ENCODE peak calls at places on chromosome 9, in five cellular contexts. One of them, this sample, is unnamed.
A peak's percentile ranks its signal among the peaks of the same experiment; 100 is the strongest.

GRCh38 chr9:97271292-97271691 is 36.2 kb upstream of the CCDC180 start:
- DNase-seq in CD4-positive, CD25-positive, alpha-beta regulatory T cell: no peak
- DNase-seq in heart right ventricle: no peak
- DNase-seq in transverse colon: no peak
- DNase-seq in GM12878: no peak
- DNase-seq in this sample: no peak

GRCh38 chr9:6928863-6929262 is 171.1 kb downstream of the KDM4C start:
- DNase-seq in CD4-positive, CD25-positive, alpha-beta regulatory T cell: no peak
- DNase-seq in heart right ventricle: no peak
- DNase-seq in transverse colon: no peak
- DNase-seq in GM12878: no peak
- DNase-seq in this sample: no peak

GRCh38 chr9:136682710-136683109 is 4.5 kb downstream of the AGPAT2 start:
- DNase-seq in CD4-positive, CD25-positive, alpha-beta regulatory T cell: no peak
- DNase-seq in heart right ventricle: no peak
- DNase-seq in transverse colon: no peak
- DNase-seq in GM12878: no peak
- DNase-seq in this sample: no peak

GRCh38 chr9:80449513-80449912 is 877.7 kb downstream of the TLE4 start:
- DNase-seq in CD4-positive, CD25-positive, alpha-beta regulatory T cell: no peak
- DNase-seq in heart right ventricle: no peak
- DNase-seq in transverse colon: no peak
- DNase-seq in GM12878: no peak
- DNase-seq in this sample: no peak

GRCh38 chr9:40914772-40915659 is 213.5 kb downstream of the FOXD4L6 start:
- DNase-seq in CD4-positive, CD25-positive, alpha-beta regulatory T cell: no peak
- DNase-seq in heart right ventricle: no peak
- DNase-seq in transverse colon: no peak
- DNase-seq in GM12878: no peak
- DNase-seq in this sample: no peak

GRCh38 chr9:136357326-136357725 is 6.2 kb downstream of the DNLZ start:
- DNase-seq in CD4-positive, CD25-positive, alpha-beta regulatory T cell: no peak
- DNase-seq in heart right ventricle: no peak
- DNase-seq in transverse colon: no peak
- DNase-seq in GM12878: no peak
- DNase-seq in this sample: no peak

GRCh38 chr9:101050650-101051049 is 22.1 kb downstream of the PLPPR1 start:
- DNase-seq in CD4-positive, CD25-positive, alpha-beta regulatory T cell: no peak
- DNase-seq in heart right ventricle: no peak
- DNase-seq in transverse colon: no peak
- DNase-seq in GM12878: no peak
- DNase-seq in this sample: no peak

GRCh38 chr9:14277202-14277601 is 36.7 kb downstream of the NFIB start:
- DNase-seq in CD4-positive, CD25-positive, alpha-beta regulatory T cell: no peak
- DNase-seq in heart right ventricle: no peak
- DNase-seq in transverse colon: no peak
- DNase-seq in GM12878: no peak
- DNase-seq in this sample: no peak

GRCh38 chr9:21883642-21884041 is 81.2 kb downstream of the MTAP start:
- DNase-seq in CD4-positive, CD25-positive, alpha-beta regulatory T cell: no peak
- DNase-seq in heart right ventricle: no peak
- DNase-seq in transverse colon: no peak
- DNase-seq in GM12878: no peak
- DNase-seq in this sample: no peak

GRCh38 chr9:114454652-114455051 is 50.6 kb downstream of the WHRN start:
- DNase-seq in CD4-positive, CD25-positive, alpha-beta regulatory T cell: no peak
- DNase-seq in heart right ventricle: no peak
- DNase-seq in transverse colon: no peak
- DNase-seq in GM12878: no peak
- DNase-seq in this sample: no peak

GRCh38 chr9:87725356-87725899 is 491 bp upstream of the CTSL start:
- DNase-seq in CD4-positive, CD25-positive, alpha-beta regulatory T cell: no peak
- DNase-seq in heart right ventricle: peak; percentile 34
- DNase-seq in transverse colon: no peak
- DNase-seq in GM12878: no peak
- DNase-seq in this sample: no peak

GRCh38 chr9:76181020-76181641 is 213.1 kb downstream of the RFK start:
- DNase-seq in CD4-positive, CD25-positive, alpha-beta regulatory T cell: no peak
- DNase-seq in heart right ventricle: no peak
- DNase-seq in transverse colon: no peak
- DNase-seq in GM12878: no peak
- DNase-seq in this sample: no peak

GRCh38 chr9:135023389-135023788 is 64.1 kb upstream of the OLFM1 start:
- DNase-seq in CD4-positive, CD25-positive, alpha-beta regulatory T cell: no peak
- DNase-seq in heart right ventricle: no peak
- DNase-seq in transverse colon: no peak
- DNase-seq in GM12878: no peak
- DNase-seq in this sample: no peak

GRCh38 chr9:29958469-29958868 is 2385.2 kb upstream of the C9orf72 start:
- DNase-seq in CD4-positive, CD25-positive, alpha-beta regulatory T cell: no peak
- DNase-seq in heart right ventricle: no peak
- DNase-seq in transverse colon: no peak
- DNase-seq in GM12878: no peak
- DNase-seq in this sample: no peak

GRCh38 chr9:75197521-75197920 is 109.2 kb downstream of the OSTF1 start:
- DNase-seq in CD4-positive, CD25-positive, alpha-beta regulatory T cell: no peak
- DNase-seq in heart right ventricle: no peak
- DNase-seq in transverse colon: no peak
- DNase-seq in GM12878: no peak
- DNase-seq in this sample: no peak

GRCh38 chr9:130483281-130483949 is 38.7 kb downstream of the ASS1 start:
- DNase-seq in CD4-positive, CD25-positive, alpha-beta regulatory T cell: no peak
- DNase-seq in heart right ventricle: no peak
- DNase-seq in transverse colon: no peak
- DNase-seq in GM12878: no peak
- DNase-seq in this sample: no peak

GRCh38 chr9:88462191-88462590 is 72.8 kb upstream of the NXNL2 start:
- DNase-seq in CD4-positive, CD25-positive, alpha-beta regulatory T cell: no peak
- DNase-seq in heart right ventricle: no peak
- DNase-seq in transverse colon: no peak
- DNase-seq in GM12878: no peak
- DNase-seq in this sample: no peak

GRCh38 chr9:95017062-95017461 is 290.6 kb downstream of the AOPEP start:
- DNase-seq in CD4-positive, CD25-positive, alpha-beta regulatory T cell: no peak
- DNase-seq in heart right ventricle: no peak
- DNase-seq in transverse colon: no peak
- DNase-seq in GM12878: no peak
- DNase-seq in this sample: no peak

GRCh38 chr9:33137781-33138264 is 29.3 kb downstream of the B4GALT1 start:
- DNase-seq in CD4-positive, CD25-positive, alpha-beta regulatory T cell: no peak
- DNase-seq in heart right ventricle: no peak
- DNase-seq in transverse colon: no peak
- DNase-seq in GM12878: no peak
- DNase-seq in this sample: peak; percentile 44

GRCh38 chr9:95775191-95775590 is 100.3 kb upstream of the ERCC6L2 start:
- DNase-seq in CD4-positive, CD25-positive, alpha-beta regulatory T cell: no peak
- DNase-seq in heart right ventricle: no peak
- DNase-seq in transverse colon: no peak
- DNase-seq in GM12878: no peak
- DNase-seq in this sample: no peak

GRCh38 chr9:117411547-117411946 is 3.3 kb downstream of the ASTN2 start:
- DNase-seq in CD4-positive, CD25-positive, alpha-beta regulatory T cell: no peak
- DNase-seq in heart right ventricle: peak; percentile 28
- DNase-seq in transverse colon: no peak
- DNase-seq in GM12878: no peak
- DNase-seq in this sample: no peak

GRCh38 chr9:5269249-5269715 is 35.2 kb downstream of the RLN2 start:
- DNase-seq in CD4-positive, CD25-positive, alpha-beta regulatory T cell: no peak
- DNase-seq in heart right ventricle: no peak
- DNase-seq in transverse colon: no peak
- DNase-seq in GM12878: no peak
- DNase-seq in this sample: no peak

GRCh38 chr9:123656565-123656964 is 273.4 kb downstream of the DENND1A start:
- DNase-seq in CD4-positive, CD25-positive, alpha-beta regulatory T cell: no peak
- DNase-seq in heart right ventricle: no peak
- DNase-seq in transverse colon: no peak
- DNase-seq in GM12878: no peak
- DNase-seq in this sample: no peak

GRCh38 chr9:123654218-123654617 is 275.7 kb downstream of the DENND1A start:
- DNase-seq in CD4-positive, CD25-positive, alpha-beta regulatory T cell: no peak
- DNase-seq in heart right ventricle: no peak
- DNase-seq in transverse colon: no peak
- DNase-seq in GM12878: no peak
- DNase-seq in this sample: no peak

GRCh38 chr9:123657099-123657498 is 272.8 kb downstream of the DENND1A start:
- DNase-seq in CD4-positive, CD25-positive, alpha-beta regulatory T cell: no peak
- DNase-seq in heart right ventricle: no peak
- DNase-seq in transverse colon: no peak
- DNase-seq in GM12878: no peak
- DNase-seq in this sample: no peak

GRCh38 chr9:123654647-123655637 is 275.0 kb downstream of the DENND1A start:
- DNase-seq in CD4-positive, CD25-positive, alpha-beta regulatory T cell: no peak
- DNase-seq in heart right ventricle: no peak
- DNase-seq in transverse colon: no peak
- DNase-seq in GM12878: no peak
- DNase-seq in this sample: no peak

GRCh38 chr9:123655681-123656423 is 274.1 kb downstream of the DENND1A start:
- DNase-seq in CD4-positive, CD25-positive, alpha-beta regulatory T cell: no peak
- DNase-seq in heart right ventricle: no peak
- DNase-seq in transverse colon: no peak
- DNase-seq in GM12878: no peak
- DNase-seq in this sample: no peak
- H3K36me3 ChIP-seq in CD4-positive, CD25-positive, alpha-beta regulatory T cell: peaks cover 3% of the 10 kb centered on the region
- H3K36me3 ChIP-seq in heart right ventricle: peaks cover 18% of the 10 kb centered on the region
- H3K36me3 ChIP-seq in transverse colon: no peaks in the 10 kb centered on the region
- H3K36me3 ChIP-seq in GM12878: peaks cover 2% of the 10 kb centered on the region
- H3K36me3 ChIP-seq in this sample: peaks cover 1% of the 10 kb centered on the region

DNA sequence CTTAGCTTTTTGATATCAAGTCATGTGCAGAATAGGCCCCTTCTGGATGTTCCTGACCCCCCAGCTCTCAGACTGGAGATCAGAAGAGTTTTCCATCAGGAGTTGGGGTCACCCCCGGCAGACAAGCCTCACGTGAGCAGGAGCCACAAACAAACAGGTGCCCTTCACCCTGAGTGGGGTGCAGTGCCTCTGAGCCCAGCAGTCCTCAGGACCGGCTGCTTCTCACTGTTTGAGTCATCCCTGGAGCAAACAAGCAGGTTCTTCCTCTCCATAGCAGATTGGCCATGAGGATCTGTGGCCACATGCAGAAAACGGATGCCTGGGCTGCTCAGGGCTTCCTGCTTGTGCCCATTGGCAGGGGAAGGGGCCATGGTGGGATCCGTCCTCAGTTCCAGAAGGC is 47.0 kb downstream of the LRSAM1 start:
- DNase-seq in CD4-positive, CD25-positive, alpha-beta regulatory T cell: no peak
- DNase-seq in heart right ventricle: no peak
- DNase-seq in transverse colon: no peak
- DNase-seq in GM12878: no peak
- DNase-seq in this sample: no peak
- H3K36me3 ChIP-seq in CD4-positive, CD25-positive, alpha-beta regulatory T cell: peaks cover 18% of the 10 kb centered on the region
- H3K36me3 ChIP-seq in heart right ventricle: peaks cover 67% of the 10 kb centered on the region
- H3K36me3 ChIP-seq in transverse colon: no peaks in the 10 kb centered on the region
- H3K36me3 ChIP-seq in GM12878: peaks cover 3% of the 10 kb centered on the region
- H3K36me3 ChIP-seq in this sample: peaks cover 24% of the 10 kb centered on the region

GRCh38 chr9:133044125-133044524 is 13.3 kb downstream of the GTF3C5 start:
- DNase-seq in CD4-positive, CD25-positive, alpha-beta regulatory T cell: no peak
- DNase-seq in heart right ventricle: no peak
- DNase-seq in transverse colon: no peak
- DNase-seq in GM12878: no peak
- DNase-seq in this sample: no peak

GRCh38 chr9:133046196-133046899 is 15.4 kb upstream of the CEL start:
- DNase-seq in CD4-positive, CD25-positive, alpha-beta regulatory T cell: no peak
- DNase-seq in heart right ventricle: no peak
- DNase-seq in transverse colon: no peak
- DNase-seq in GM12878: no peak
- DNase-seq in this sample: no peak

GRCh38 chr9:133043449-133044035 is 12.7 kb downstream of the GTF3C5 start:
- DNase-seq in CD4-positive, CD25-positive, alpha-beta regulatory T cell: no peak
- DNase-seq in heart right ventricle: no peak
- DNase-seq in transverse colon: no peak
- DNase-seq in GM12878: no peak
- DNase-seq in this sample: no peak

GRCh38 chr9:133044661-133045060 is 13.9 kb downstream of the GTF3C5 start:
- DNase-seq in CD4-positive, CD25-positive, alpha-beta regulatory T cell: no peak
- DNase-seq in heart right ventricle: no peak
- DNase-seq in transverse colon: no peak
- DNase-seq in GM12878: no peak
- DNase-seq in this sample: no peak

DNA sequence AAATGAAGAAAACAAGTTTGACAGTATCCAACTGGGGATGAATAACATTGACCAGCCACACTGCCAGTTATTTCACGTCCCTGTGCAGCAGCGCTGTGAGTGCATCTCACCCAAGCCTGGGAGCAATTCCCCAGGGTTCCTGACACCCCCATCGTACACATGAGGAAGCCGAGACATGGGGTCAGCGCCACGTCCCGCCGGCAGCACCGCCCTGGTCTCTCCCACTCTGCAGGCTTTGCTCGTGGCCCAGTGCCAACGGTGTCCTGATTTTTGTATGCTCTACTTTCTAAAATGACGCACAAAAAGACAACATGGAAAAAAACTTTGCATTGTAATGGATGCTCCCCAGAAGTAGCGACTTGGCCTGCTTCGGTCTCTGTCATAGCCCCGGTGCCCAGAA is 14.3 kb downstream of the GTF3C5 start:
- DNase-seq in CD4-positive, CD25-positive, alpha-beta regulatory T cell: no peak
- DNase-seq in heart right ventricle: no peak
- DNase-seq in transverse colon: no peak
- DNase-seq in GM12878: no peak
- DNase-seq in this sample: no peak
- H3K36me3 ChIP-seq in CD4-positive, CD25-positive, alpha-beta regulatory T cell: peaks cover 68% of the 10 kb centered on the region
- H3K36me3 ChIP-seq in heart right ventricle: peaks cover 82% of the 10 kb centered on the region
- H3K36me3 ChIP-seq in transverse colon: no peaks in the 10 kb centered on the region
- H3K36me3 ChIP-seq in GM12878: peaks cover 27% of the 10 kb centered on the region
- H3K36me3 ChIP-seq in this sample: peaks cover 32% of the 10 kb centered on the region

GRCh38 chr9:71692337-71692736 is 76.0 kb downstream of the CEMIP2 start:
- DNase-seq in CD4-positive, CD25-positive, alpha-beta regulatory T cell: no peak
- DNase-seq in heart right ventricle: peak; percentile 29
- DNase-seq in transverse colon: no peak
- DNase-seq in GM12878: no peak
- DNase-seq in this sample: no peak

GRCh38 chr9:71690058-71690691 is 78.1 kb downstream of the CEMIP2 start:
- DNase-seq in CD4-positive, CD25-positive, alpha-beta regulatory T cell: no peak
- DNase-seq in heart right ventricle: no peak
- DNase-seq in transverse colon: no peak
- DNase-seq in GM12878: no peak
- DNase-seq in this sample: no peak

GRCh38 chr9:71694332-71694731 is 74.0 kb downstream of the CEMIP2 start:
- DNase-seq in CD4-positive, CD25-positive, alpha-beta regulatory T cell: no peak
- DNase-seq in heart right ventricle: no peak
- DNase-seq in transverse colon: no peak
- DNase-seq in GM12878: no peak
- DNase-seq in this sample: no peak

GRCh38 chr9:71691036-71691435 is 77.3 kb downstream of the CEMIP2 start:
- DNase-seq in CD4-positive, CD25-positive, alpha-beta regulatory T cell: no peak
- DNase-seq in heart right ventricle: no peak
- DNase-seq in transverse colon: no peak
- DNase-seq in GM12878: no peak
- DNase-seq in this sample: no peak

DNA sequence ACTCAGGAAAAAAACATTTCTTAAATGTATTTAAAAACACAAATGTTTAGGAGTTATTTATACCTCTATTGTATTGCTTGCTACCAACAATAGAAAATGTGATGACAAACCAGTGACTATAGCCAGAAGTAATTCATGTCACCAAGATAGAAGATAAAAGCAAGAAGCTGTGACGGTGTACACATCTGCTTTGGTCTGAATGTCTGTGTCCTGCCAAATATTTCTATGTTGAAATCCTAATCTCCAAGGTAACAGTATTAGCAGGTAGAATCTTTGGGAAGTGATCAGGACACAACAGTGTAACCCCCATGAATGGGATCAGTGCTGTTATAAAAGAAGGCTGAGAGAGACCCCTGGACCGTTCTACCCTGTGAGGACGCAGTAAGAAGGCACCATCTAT is 74.7 kb downstream of the CEMIP2 start:
- DNase-seq in CD4-positive, CD25-positive, alpha-beta regulatory T cell: no peak
- DNase-seq in heart right ventricle: no peak
- DNase-seq in transverse colon: no peak
- DNase-seq in GM12878: no peak
- DNase-seq in this sample: no peak
- H3K36me3 ChIP-seq in CD4-positive, CD25-positive, alpha-beta regulatory T cell: peaks cover 93% of the 10 kb centered on the region
- H3K36me3 ChIP-seq in heart right ventricle: peaks cover 72% of the 10 kb centered on the region
- H3K36me3 ChIP-seq in transverse colon: no peaks in the 10 kb centered on the region
- H3K36me3 ChIP-seq in GM12878: no peaks in the 10 kb centered on the region
- H3K36me3 ChIP-seq in this sample: no peaks in the 10 kb centered on the region